ENCODE peak calls at places on chromosome 19, in five cellular contexts. One of them, this sample, is unnamed.

GRCh38 chr19:44903602-44904425 is 1.8 kb upstream of the APOE start:
- DNase-seq in GM12878: no peak
- DNase-seq in K562: peak
- DNase-seq in A549: peak
- DNase-seq in SK-N-SH: peak
- DNase-seq in this sample: peak

GRCh38 chr19:29538651-29539050 is 12.9 kb downstream of the VSTM2B start:
- DNase-seq in SK-N-SH: no peak
- DNase-seq in A549: no peak
- DNase-seq in GM12878: no peak
- DNase-seq in K562: no peak
- DNase-seq in this sample: no peak

GRCh38 chr19:743168-743687 is 7.7 kb upstream of the MISP start:
- DNase-seq in SK-N-SH: no peak
- DNase-seq in A549: no peak
- DNase-seq in K562: no peak
- DNase-seq in GM12878: no peak
- DNase-seq in this sample: no peak

GRCh38 chr19:12786149-12786870 is 5.0 kb upstream of the JUNB start:
- DNase-seq in GM12878: no peak
- DNase-seq in SK-N-SH: peak
- DNase-seq in K562: no peak
- DNase-seq in A549: peak
- DNase-seq in this sample: no peak

GRCh38 chr19:48393196-48393558 is 291 bp upstream of the GRIN2D start:
- DNase-seq in GM12878: no peak
- DNase-seq in K562: no peak
- DNase-seq in SK-N-SH: no peak
- DNase-seq in A549: peak
- DNase-seq in this sample: no peak

GRCh38 chr19:11247391-11247790 is 8.0 kb downstream of the ANGPTL8 start:
- DNase-seq in GM12878: no peak
- DNase-seq in SK-N-SH: no peak
- DNase-seq in K562: no peak
- DNase-seq in A549: no peak
- DNase-seq in this sample: no peak

GRCh38 chr19:50772408-50773311 is 2.4 kb downstream of the GPR32 start:
- DNase-seq in K562: peak
- DNase-seq in SK-N-SH: peak
- DNase-seq in GM12878: no peak
- DNase-seq in A549: peak
- DNase-seq in this sample: peak

GRCh38 chr19:44202470-44202869 is 9.9 kb upstream of the ZNF227 start:
- DNase-seq in K562: no peak
- DNase-seq in GM12878: no peak
- DNase-seq in SK-N-SH: no peak
- DNase-seq in A549: no peak
- DNase-seq in this sample: peak

GRCh38 chr19:10565028-10565566 is 713 bp downstream of the KRI1 start:
- DNase-seq in K562: peak
- DNase-seq in GM12878: no peak
- DNase-seq in SK-N-SH: peak
- DNase-seq in A549: peak
- DNase-seq in this sample: peak

GRCh38 chr19:17281391-17282304 is at the start of gene ANKLE1:
- DNase-seq in K562: peak
- DNase-seq in GM12878: peak
- DNase-seq in SK-N-SH: peak
- DNase-seq in A549: no peak
- DNase-seq in this sample: no peak

GRCh38 chr19:55901369-55902079 is 30.6 kb downstream of the NLRP13 start:
- DNase-seq in GM12878: no peak
- DNase-seq in A549: no peak
- DNase-seq in SK-N-SH: no peak
- DNase-seq in K562: no peak
- DNase-seq in this sample: no peak

GRCh38 chr19:45439569-45440258 is 16.0 kb upstream of the ERCC1 start:
- DNase-seq in A549: peak
- DNase-seq in GM12878: no peak
- DNase-seq in SK-N-SH: peak
- DNase-seq in K562: peak
- DNase-seq in this sample: peak

GRCh38 chr19:44602071-44602470 is 11.3 kb upstream of the IGSF23 start:
- DNase-seq in K562: no peak
- DNase-seq in GM12878: no peak
- DNase-seq in SK-N-SH: no peak
- DNase-seq in A549: no peak
- DNase-seq in this sample: no peak

GRCh38 chr19:51593138-51593890 is 22.2 kb downstream of the ZNF175 start:
- DNase-seq in GM12878: no peak
- DNase-seq in A549: no peak
- DNase-seq in SK-N-SH: no peak
- DNase-seq in K562: no peak
- DNase-seq in this sample: no peak

GRCh38 chr19:19342086-19343015 is 21.7 kb downstream of the MAU2 start:
- DNase-seq in A549: peak
- DNase-seq in K562: peak
- DNase-seq in GM12878: no peak
- DNase-seq in SK-N-SH: peak
- DNase-seq in this sample: peak

GRCh38 chr19:47343194-47343802 is 5.8 kb upstream of the DHX34 start:
- DNase-seq in SK-N-SH: no peak
- DNase-seq in A549: no peak
- DNase-seq in GM12878: no peak
- DNase-seq in K562: no peak
- DNase-seq in this sample: no peak

GRCh38 chr19:53015159-53015558 is 1.4 kb downstream of the ERVV-1 start:
- DNase-seq in K562: no peak
- DNase-seq in A549: no peak
- DNase-seq in SK-N-SH: no peak
- DNase-seq in GM12878: no peak
- DNase-seq in this sample: no peak

GRCh38 chr19:19606021-19606420 is 12.5 kb downstream of the PBX4 start:
- DNase-seq in GM12878: no peak
- DNase-seq in SK-N-SH: no peak
- DNase-seq in A549: peak
- DNase-seq in K562: peak
- DNase-seq in this sample: peak

GRCh38 chr19:51407631-51408131 is 9.8 kb downstream of the SIGLEC10 start:
- DNase-seq in K562: peak
- DNase-seq in GM12878: no peak
- DNase-seq in SK-N-SH: no peak
- DNase-seq in A549: peak
- DNase-seq in this sample: peak

GRCh38 chr19:11279505-11280236 is 16.3 kb upstream of the TSPAN16 start:
- DNase-seq in SK-N-SH: no peak
- DNase-seq in A549: no peak
- DNase-seq in GM12878: peak
- DNase-seq in K562: no peak
- DNase-seq in this sample: no peak

GRCh38 chr19:46944918-46945628 is 74.6 kb upstream of the NPAS1 start:
- DNase-seq in SK-N-SH: peak
- DNase-seq in A549: no peak
- DNase-seq in K562: no peak
- DNase-seq in GM12878: no peak
- DNase-seq in this sample: peak

GRCh38 chr19:31348416-31349159 is 648 bp downstream of the TSHZ3 start:
- DNase-seq in A549: peak
- DNase-seq in K562: no peak
- DNase-seq in GM12878: no peak
- DNase-seq in SK-N-SH: peak
- DNase-seq in this sample: no peak

GRCh38 chr19:21094347-21095025 is 12.5 kb downstream of the ZNF714 start:
- DNase-seq in SK-N-SH: no peak
- DNase-seq in K562: no peak
- DNase-seq in A549: no peak
- DNase-seq in GM12878: no peak
- DNase-seq in this sample: no peak

GRCh38 chr19:55677572-55678028 is 2.6 kb downstream of the EPN1 start:
- DNase-seq in GM12878: no peak
- DNase-seq in SK-N-SH: no peak
- DNase-seq in A549: no peak
- DNase-seq in K562: peak
- DNase-seq in this sample: no peak

GRCh38 chr19:30630289-30631034 is 258.3 kb downstream of the ZNF536 start:
- DNase-seq in A549: no peak
- DNase-seq in SK-N-SH: peak
- DNase-seq in GM12878: no peak
- DNase-seq in K562: no peak
- DNase-seq in this sample: no peak

GRCh38 chr19:8030906-8031305 is 21.7 kb upstream of the CCL25 start:
- DNase-seq in GM12878: no peak
- DNase-seq in A549: no peak
- DNase-seq in SK-N-SH: no peak
- DNase-seq in K562: no peak
- DNase-seq in this sample: no peak

GRCh38 chr19:31616031-31616430 is 266.8 kb upstream of the TSHZ3 start:
- DNase-seq in GM12878: no peak
- DNase-seq in SK-N-SH: no peak
- DNase-seq in A549: no peak
- DNase-seq in K562: no peak
- DNase-seq in this sample: no peak

GRCh38 chr19:46660601-46661019 is 372 bp downstream of the DACT3 start:
- DNase-seq in K562: peak
- DNase-seq in GM12878: no peak
- DNase-seq in A549: no peak
- DNase-seq in SK-N-SH: peak
- DNase-seq in this sample: no peak

GRCh38 chr19:11541238-11541637 is 2.6 kb downstream of the CNN1 start:
- DNase-seq in GM12878: no peak
- DNase-seq in SK-N-SH: no peak
- DNase-seq in A549: no peak
- DNase-seq in K562: no peak
- DNase-seq in this sample: no peak

GRCh38 chr19:771332-771785 is 20.4 kb downstream of the MISP start:
- DNase-seq in GM12878: no peak
- DNase-seq in K562: peak
- DNase-seq in SK-N-SH: peak
- DNase-seq in A549: peak
- DNase-seq in this sample: peak

GRCh38 chr19:44684892-44685847 is 13.8 kb upstream of the CEACAM16 start:
- DNase-seq in GM12878: no peak
- DNase-seq in A549: peak
- DNase-seq in SK-N-SH: no peak
- DNase-seq in K562: peak
- DNase-seq in this sample: peak

GRCh38 chr19:18496167-18496979 is 25.5 kb downstream of the ELL start:
- DNase-seq in SK-N-SH: no peak
- DNase-seq in GM12878: no peak
- DNase-seq in A549: peak
- DNase-seq in K562: peak
- DNase-seq in this sample: peak

GRCh38 chr19:17946965-17947784 is 14.4 kb downstream of the CCDC124 start:
- DNase-seq in GM12878: no peak
- DNase-seq in A549: peak
- DNase-seq in SK-N-SH: no peak
- DNase-seq in K562: no peak
- DNase-seq in this sample: no peak

GRCh38 chr19:40763963-40764362 is 11.4 kb upstream of the MIA start:
- DNase-seq in SK-N-SH: no peak
- DNase-seq in K562: no peak
- DNase-seq in GM12878: no peak
- DNase-seq in A549: no peak
- DNase-seq in this sample: no peak

GRCh38 chr19:17023805-17024204 is 2.8 kb downstream of the CPAMD8 start:
- DNase-seq in A549: no peak
- DNase-seq in SK-N-SH: no peak
- DNase-seq in K562: no peak
- DNase-seq in GM12878: no peak
- DNase-seq in this sample: no peak

GRCh38 chr19:1407662-1408299 is 395 bp downstream of the DAZAP1 start:
- DNase-seq in A549: no peak
- DNase-seq in K562: no peak
- DNase-seq in SK-N-SH: no peak
- DNase-seq in GM12878: no peak
- DNase-seq in this sample: no peak

GRCh38 chr19:29672319-29672932 is 7.2 kb downstream of the PLEKHF1 start:
- DNase-seq in A549: no peak
- DNase-seq in K562: no peak
- DNase-seq in SK-N-SH: no peak
- DNase-seq in GM12878: no peak
- DNase-seq in this sample: no peak

GRCh38 chr19:38134538-38135149 is 89.4 kb downstream of the DPF1 start:
- DNase-seq in GM12878: no peak
- DNase-seq in SK-N-SH: peak
- DNase-seq in A549: peak
- DNase-seq in K562: peak
- DNase-seq in this sample: peak

GRCh38 chr19:6048808-6049405 is 61.4 kb downstream of the RFX2 start:
- DNase-seq in K562: peak
- DNase-seq in A549: peak
- DNase-seq in GM12878: peak
- DNase-seq in SK-N-SH: peak
- DNase-seq in this sample: peak
- TF ChIP-seq RCOR1 in K562: no peak
- TF ChIP-seq RCOR1 in A549: no peak
- TF ChIP-seq RCOR1 in GM12878: no peak
- TF ChIP-seq RCOR1 in SK-N-SH: no peak
- TF ChIP-seq RCOR1 in this sample: no peak

DNA sequence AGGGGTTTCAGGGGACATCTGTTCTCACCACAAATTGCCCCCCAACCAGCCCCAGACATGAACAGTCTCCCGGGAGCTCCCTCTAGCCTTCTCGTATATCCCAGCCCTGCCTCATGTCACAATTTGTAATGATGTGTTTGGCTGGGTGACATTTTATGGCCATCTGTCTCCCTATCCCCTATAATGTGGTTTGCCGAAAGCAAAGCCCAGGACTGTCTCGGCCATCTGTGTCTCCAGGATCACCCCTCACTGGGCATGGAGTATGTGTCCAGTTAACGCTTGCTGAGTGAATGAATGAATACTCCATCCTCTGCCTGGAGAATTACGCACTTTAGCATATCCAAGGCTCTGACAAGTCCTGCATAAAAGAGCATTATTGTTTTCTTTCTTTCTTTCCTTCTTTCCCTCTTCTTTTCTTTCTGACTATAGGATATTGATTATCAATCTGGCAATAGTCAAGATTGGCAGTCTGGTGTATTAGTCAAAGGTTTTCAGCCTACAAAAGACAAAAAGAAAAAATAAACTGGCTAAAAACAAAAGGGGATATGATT is 15.1 kb downstream of the HPN start:
- DNase-seq in GM12878: no peak
- DNase-seq in SK-N-SH: no peak
- DNase-seq in K562: no peak
- DNase-seq in A549: no peak
- DNase-seq in this sample: no peak
- H3K27ac ChIP-seq in GM12878: no peak
- H3K27ac ChIP-seq in SK-N-SH: no peak
- H3K27ac ChIP-seq in K562: no peak
- H3K27ac ChIP-seq in A549: no peak
- H3K27ac ChIP-seq in this sample: no peak

GRCh38 chr19:41922585-41922984 is 5.7 kb downstream of the ERFL start:
- DNase-seq in SK-N-SH: no peak
- DNase-seq in A549: no peak
- DNase-seq in GM12878: no peak
- DNase-seq in K562: no peak
- DNase-seq in this sample: no peak
- TF ChIP-seq RCOR1 in SK-N-SH: no peak
- TF ChIP-seq RCOR1 in A549: no peak
- TF ChIP-seq RCOR1 in GM12878: no peak
- TF ChIP-seq RCOR1 in K562: no peak
- TF ChIP-seq RCOR1 in this sample: no peak

GRCh38 chr19:3606174-3606689 is 443 bp downstream of the TBXA2R start:
- DNase-seq in SK-N-SH: peak
- DNase-seq in A549: no peak
- DNase-seq in K562: peak
- DNase-seq in GM12878: no peak
- DNase-seq in this sample: no peak
- H3K27ac ChIP-seq in SK-N-SH: no peak
- H3K27ac ChIP-seq in A549: peak
- H3K27ac ChIP-seq in K562: peak
- H3K27ac ChIP-seq in GM12878: no peak
- H3K27ac ChIP-seq in this sample: no peak